ENCODE peak calls at places on chromosomes 1 and 21, in six cellular contexts. Z, C, V, G, P and N are unnamed samples.

GRCh38 chr1:42845866-42846256 is 552 bp upstream of the ZNF691 start:
- DNase-seq in P (no peak), G (no peak), V (no peak), C (no peak), Z (no peak), N (no peak)

GRCh38 chr1:160630523-160631087 is 16.2 kb downstream of the SLAMF1 start:
- DNase-seq in Z (no peak), C (no peak), P (no peak), G (no peak), V (no peak), N (no peak)

GRCh38 chr1:198359024-198359653 is 181.3 kb downstream of the ATP6V1G3 start:
- DNase-seq in Z (no peak), V (peak), P (no peak), G (no peak), C (no peak), N (no peak)

GRCh38 chr1:43612406-43612805 is 37.5 kb upstream of the KDM4A start:
- DNase-seq in V (no peak), C (no peak), Z (no peak), P (no peak), G (no peak), N (no peak)

GRCh38 chr21:38911523-38912354 is 106.0 kb downstream of the ETS2 start:
- DNase-seq in C (no peak), G (no peak), P (no peak), V (no peak), Z (no peak), N (no peak)

GRCh38 chr21:39655589-39655988 is 42.8 kb downstream of the B3GALT5 start:
- DNase-seq in P (no peak), G (peak), V (no peak), Z (no peak), C (no peak), N (peak)

GRCh38 chr1:236516929-236517704 is 6.7 kb upstream of the LGALS8 start:
- DNase-seq in Z (no peak), G (no peak), P (no peak), V (peak), C (no peak), N (no peak)

GRCh38 chr1:245067257-245067656 is 87.5 kb upstream of the KIF26B start:
- DNase-seq in V (peak), G (no peak), Z (no peak), P (no peak), C (no peak), N (no peak)

GRCh38 chr1:18978706-18979105 is 22.2 kb upstream of the IFFO2 start:
- DNase-seq in Z (no peak), P (no peak), G (no peak), C (no peak), V (no peak), N (peak)

GRCh38 chr1:12771186-12771585 is 2.4 kb upstream of the PRAMEF12 start:
- DNase-seq in C (no peak), P (no peak), G (no peak), V (no peak), Z (no peak), N (no peak)

GRCh38 chr1:54980528-54981241 is at the start of gene TMEM61:
- DNase-seq in V (no peak), P (peak), Z (no peak), C (no peak), G (no peak), N (peak)

GRCh38 chr1:44326821-44327465 is 28.1 kb downstream of the ERI3 start:
- DNase-seq in P (no peak), V (no peak), C (no peak), G (no peak), Z (no peak), N (no peak)

GRCh38 chr1:235532350-235532749 is 28.1 kb upstream of the B3GALNT2 start:
- DNase-seq in C (no peak), Z (no peak), V (peak), G (no peak), P (no peak), N (no peak)

GRCh38 chr1:229068266-229069043 is 202.5 kb upstream of the RAB4A start:
- DNase-seq in G (peak), P (no peak), V (no peak), C (no peak), Z (no peak), N (no peak)